ENCODE peak calls at places on chromosomes 6 and 20, in four cellular contexts. One of them, this sample, is unnamed.

GRCh38 chr6:12065321-12066140 is 53.4 kb downstream of the HIVEP1 start:
- DNase-seq in foreskin fibroblast: no peak
- DNase-seq in brain microvascular endothelial cell: no peak
- DNase-seq in MM.1S: no peak
- DNase-seq in this sample: peak

GRCh38 chr20:58184063-58184462 is 44.4 kb downstream of the ANKRD60 start:
- DNase-seq in foreskin fibroblast: no peak
- DNase-seq in brain microvascular endothelial cell: no peak
- DNase-seq in MM.1S: no peak
- DNase-seq in this sample: no peak

GRCh38 chr6:92460133-92460532 is 959.2 kb downstream of the EPHA7 start:
- DNase-seq in foreskin fibroblast: no peak
- DNase-seq in brain microvascular endothelial cell: no peak
- DNase-seq in MM.1S: no peak
- DNase-seq in this sample: no peak

GRCh38 chr6:89596484-89596883 is 42.1 kb downstream of the LYRM2 start:
- DNase-seq in foreskin fibroblast: no peak
- DNase-seq in brain microvascular endothelial cell: no peak
- DNase-seq in MM.1S: no peak
- DNase-seq in this sample: no peak

GRCh38 chr20:32574296-32575226 is 10.6 kb downstream of the NOL4L start:
- DNase-seq in foreskin fibroblast: peak
- DNase-seq in brain microvascular endothelial cell: peak
- DNase-seq in MM.1S: no peak
- DNase-seq in this sample: no peak

GRCh38 chr6:20129290-20130088 is 82.8 kb downstream of the MBOAT1 start:
- DNase-seq in foreskin fibroblast: no peak
- DNase-seq in brain microvascular endothelial cell: no peak
- DNase-seq in MM.1S: no peak
- DNase-seq in this sample: no peak

GRCh38 chr20:17557675-17558006 is 12.2 kb upstream of the DSTN start:
- DNase-seq in foreskin fibroblast: peak
- DNase-seq in brain microvascular endothelial cell: peak
- DNase-seq in MM.1S: no peak
- DNase-seq in this sample: no peak

GRCh38 chr6:161214722-161215121 is 59.1 kb downstream of the AGPAT4 start:
- DNase-seq in foreskin fibroblast: no peak
- DNase-seq in brain microvascular endothelial cell: no peak
- DNase-seq in MM.1S: no peak
- DNase-seq in this sample: no peak

GRCh38 chr6:17098538-17098937 is 3.3 kb upstream of the STMND1 start:
- DNase-seq in foreskin fibroblast: no peak
- DNase-seq in brain microvascular endothelial cell: peak
- DNase-seq in MM.1S: no peak
- DNase-seq in this sample: no peak

GRCh38 chr6:42404494-42404893 is 47.2 kb downstream of the TRERF1 start:
- DNase-seq in foreskin fibroblast: peak
- DNase-seq in brain microvascular endothelial cell: peak
- DNase-seq in MM.1S: no peak
- DNase-seq in this sample: no peak

GRCh38 chr6:116866281-116866871 is 10.7 kb upstream of the RFX6 start:
- DNase-seq in foreskin fibroblast: no peak
- DNase-seq in brain microvascular endothelial cell: no peak
- DNase-seq in MM.1S: peak
- DNase-seq in this sample: no peak

GRCh38 chr6:130494745-130495144 is 128.9 kb downstream of the TMEM200A start:
- DNase-seq in foreskin fibroblast: peak
- DNase-seq in brain microvascular endothelial cell: peak
- DNase-seq in MM.1S: no peak
- DNase-seq in this sample: no peak

GRCh38 chr6:8170754-8171153 is 68.4 kb upstream of the EEF1E1 start:
- DNase-seq in foreskin fibroblast: no peak
- DNase-seq in brain microvascular endothelial cell: no peak
- DNase-seq in MM.1S: no peak
- DNase-seq in this sample: no peak

GRCh38 chr6:149454405-149454848 is 30.4 kb downstream of the ZC3H12D start:
- DNase-seq in foreskin fibroblast: peak
- DNase-seq in brain microvascular endothelial cell: peak
- DNase-seq in MM.1S: no peak
- DNase-seq in this sample: no peak

GRCh38 chr20:62354031-62354808 is 12.9 kb downstream of the LAMA5 start:
- DNase-seq in foreskin fibroblast: no peak
- DNase-seq in brain microvascular endothelial cell: no peak
- DNase-seq in MM.1S: no peak
- DNase-seq in this sample: no peak
- TF ChIP-seq CTCF in foreskin fibroblast: no peak
- TF ChIP-seq CTCF in brain microvascular endothelial cell: no peak
- TF ChIP-seq CTCF in MM.1S: no peak
- TF ChIP-seq CTCF in this sample: no peak

GRCh38 chr20:38112249-38112942 is 52.7 kb downstream of the TGM2 start:
- DNase-seq in foreskin fibroblast: no peak
- DNase-seq in brain microvascular endothelial cell: no peak
- DNase-seq in MM.1S: no peak
- DNase-seq in this sample: no peak

GRCh38 chr20:38115205-38115604 is 49.9 kb downstream of the TGM2 start:
- DNase-seq in foreskin fibroblast: no peak
- DNase-seq in brain microvascular endothelial cell: no peak
- DNase-seq in MM.1S: no peak
- DNase-seq in this sample: no peak

GRCh38 chr20:38114353-38114791 is 50.7 kb downstream of the TGM2 start:
- DNase-seq in foreskin fibroblast: peak
- DNase-seq in brain microvascular endothelial cell: peak
- DNase-seq in MM.1S: no peak
- DNase-seq in this sample: no peak

GRCh38 chr20:38112943-38113294 is 52.2 kb downstream of the TGM2 start:
- DNase-seq in foreskin fibroblast: no peak
- DNase-seq in brain microvascular endothelial cell: no peak
- DNase-seq in MM.1S: no peak
- DNase-seq in this sample: no peak

DNA sequence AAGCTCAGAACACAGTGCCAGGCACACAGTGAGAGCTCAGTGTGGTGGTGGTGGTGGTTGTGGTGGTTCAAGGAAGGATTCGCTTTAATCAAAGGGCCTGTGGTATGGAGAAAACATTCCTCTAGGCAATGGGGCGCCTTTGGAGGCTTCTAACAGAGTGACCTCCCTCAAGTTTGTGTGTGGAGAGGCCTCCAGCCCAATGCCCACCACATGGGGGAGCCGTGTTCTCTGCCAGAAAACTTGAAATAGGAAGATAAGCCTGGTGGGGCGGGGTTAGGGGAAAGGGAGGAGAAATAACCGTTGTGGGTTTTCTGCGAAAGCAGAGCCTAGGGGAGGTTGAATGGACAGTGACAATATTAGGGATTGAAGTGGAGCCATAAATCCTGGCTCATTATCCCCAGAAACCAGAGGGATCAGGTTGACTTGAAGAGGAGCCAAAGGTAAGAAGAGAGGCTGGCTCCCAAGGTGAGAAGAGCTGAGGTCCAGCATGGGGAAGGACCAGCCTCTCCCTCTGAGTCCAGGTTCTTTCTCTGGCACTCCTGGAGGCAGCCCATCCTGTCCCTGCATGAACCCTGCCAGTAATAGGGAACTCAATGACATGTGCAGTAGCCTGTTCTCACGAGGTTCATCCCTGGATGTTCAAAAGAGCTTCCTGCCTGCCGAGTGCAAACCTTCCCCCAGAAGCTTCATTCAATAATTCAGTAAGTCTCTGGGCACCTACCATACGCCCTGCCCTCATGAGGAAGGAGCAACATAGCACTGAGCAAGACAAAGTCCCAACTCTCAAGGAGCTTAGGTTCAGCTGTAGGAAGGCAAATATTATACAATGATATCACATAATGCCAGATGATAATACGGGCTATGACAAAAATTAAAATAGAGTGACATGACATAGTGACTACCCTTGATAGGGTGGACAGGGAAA is 51.4 kb downstream of the TGM2 start:
- DNase-seq in foreskin fibroblast: no peak
- DNase-seq in brain microvascular endothelial cell: peak
- DNase-seq in MM.1S: peak
- DNase-seq in this sample: no peak
- TF ChIP-seq CTCF in foreskin fibroblast: peak
- TF ChIP-seq CTCF in brain microvascular endothelial cell: peak
- TF ChIP-seq CTCF in MM.1S: peak
- TF ChIP-seq CTCF in this sample: no peak

DNA sequence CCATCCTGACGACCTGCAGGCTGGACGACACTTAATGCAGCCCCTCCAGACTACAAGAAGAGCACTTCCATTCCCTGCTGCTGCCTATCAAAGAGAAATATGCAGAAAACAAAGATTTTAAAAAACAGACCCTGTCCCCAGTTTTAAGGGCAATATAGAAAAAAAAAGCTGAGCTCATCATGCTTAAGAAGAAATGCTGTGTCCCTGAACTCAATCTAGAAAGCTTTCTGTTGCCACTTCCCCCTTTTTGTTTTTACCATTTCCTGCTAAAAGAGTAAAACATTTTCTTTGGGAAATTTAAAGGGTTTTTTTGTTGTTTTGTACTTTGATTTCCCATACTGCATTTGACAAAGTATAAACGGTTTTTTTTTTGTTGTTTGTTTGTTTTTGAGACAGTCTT is 35.4 kb downstream of the ABHD12 start:
- DNase-seq in foreskin fibroblast: no peak
- DNase-seq in brain microvascular endothelial cell: no peak
- DNase-seq in MM.1S: no peak
- DNase-seq in this sample: no peak
- TF ChIP-seq CTCF in foreskin fibroblast: no peak
- TF ChIP-seq CTCF in brain microvascular endothelial cell: no peak
- TF ChIP-seq CTCF in MM.1S: no peak
- TF ChIP-seq CTCF in this sample: no peak

GRCh38 chr6:34347303-34347702 is 45.2 kb downstream of the NUDT3 start:
- DNase-seq in foreskin fibroblast: no peak
- DNase-seq in brain microvascular endothelial cell: no peak
- DNase-seq in MM.1S: no peak
- DNase-seq in this sample: no peak

GRCh38 chr6:34350100-34350936 is 42.2 kb downstream of the NUDT3 start:
- DNase-seq in foreskin fibroblast: no peak
- DNase-seq in brain microvascular endothelial cell: no peak
- DNase-seq in MM.1S: no peak
- DNase-seq in this sample: no peak

GRCh38 chr6:34349226-34349625 is 43.2 kb downstream of the NUDT3 start:
- DNase-seq in foreskin fibroblast: peak
- DNase-seq in brain microvascular endothelial cell: no peak
- DNase-seq in MM.1S: no peak
- DNase-seq in this sample: no peak

GRCh38 chr6:34352305-34352937 is 40.0 kb downstream of the NUDT3 start:
- DNase-seq in foreskin fibroblast: peak
- DNase-seq in brain microvascular endothelial cell: no peak
- DNase-seq in MM.1S: peak
- DNase-seq in this sample: no peak

GRCh38 chr6:34350937-34351217 is 41.6 kb downstream of the NUDT3 start:
- DNase-seq in foreskin fibroblast: no peak
- DNase-seq in brain microvascular endothelial cell: no peak
- DNase-seq in MM.1S: no peak
- DNase-seq in this sample: no peak
- TF ChIP-seq CTCF in foreskin fibroblast: no peak
- TF ChIP-seq CTCF in brain microvascular endothelial cell: no peak
- TF ChIP-seq CTCF in MM.1S: no peak
- TF ChIP-seq CTCF in this sample: no peak

GRCh38 chr20:20463933-20464374 is 96.0 kb downstream of the INSM1 start:
- DNase-seq in foreskin fibroblast: no peak
- DNase-seq in brain microvascular endothelial cell: no peak
- DNase-seq in MM.1S: no peak
- DNase-seq in this sample: no peak
- TF ChIP-seq CTCF in foreskin fibroblast: no peak
- TF ChIP-seq CTCF in brain microvascular endothelial cell: no peak
- TF ChIP-seq CTCF in MM.1S: no peak
- TF ChIP-seq CTCF in this sample: no peak

GRCh38 chr6:10507715-10508114 is 13.4 kb upstream of the GCNT2 start:
- DNase-seq in foreskin fibroblast: no peak
- DNase-seq in brain microvascular endothelial cell: no peak
- DNase-seq in MM.1S: no peak
- DNase-seq in this sample: no peak

GRCh38 chr6:10514049-10514780 is 6.9 kb upstream of the GCNT2 start:
- DNase-seq in foreskin fibroblast: no peak
- DNase-seq in brain microvascular endothelial cell: no peak
- DNase-seq in MM.1S: no peak
- DNase-seq in this sample: no peak

GRCh38 chr6:10513544-10513943 is 7.6 kb upstream of the GCNT2 start:
- DNase-seq in foreskin fibroblast: no peak
- DNase-seq in brain microvascular endothelial cell: no peak
- DNase-seq in MM.1S: no peak
- DNase-seq in this sample: no peak

GRCh38 chr6:10511477-10511876 is 9.7 kb upstream of the GCNT2 start:
- DNase-seq in foreskin fibroblast: no peak
- DNase-seq in brain microvascular endothelial cell: peak
- DNase-seq in MM.1S: no peak
- DNase-seq in this sample: no peak

GRCh38 chr6:10510592-10511367 is 10.4 kb upstream of the GCNT2 start:
- DNase-seq in foreskin fibroblast: peak
- DNase-seq in brain microvascular endothelial cell: peak
- DNase-seq in MM.1S: peak
- DNase-seq in this sample: peak
- TF ChIP-seq CTCF in foreskin fibroblast: peak
- TF ChIP-seq CTCF in brain microvascular endothelial cell: peak
- TF ChIP-seq CTCF in MM.1S: peak
- TF ChIP-seq CTCF in this sample: peak

DNA sequence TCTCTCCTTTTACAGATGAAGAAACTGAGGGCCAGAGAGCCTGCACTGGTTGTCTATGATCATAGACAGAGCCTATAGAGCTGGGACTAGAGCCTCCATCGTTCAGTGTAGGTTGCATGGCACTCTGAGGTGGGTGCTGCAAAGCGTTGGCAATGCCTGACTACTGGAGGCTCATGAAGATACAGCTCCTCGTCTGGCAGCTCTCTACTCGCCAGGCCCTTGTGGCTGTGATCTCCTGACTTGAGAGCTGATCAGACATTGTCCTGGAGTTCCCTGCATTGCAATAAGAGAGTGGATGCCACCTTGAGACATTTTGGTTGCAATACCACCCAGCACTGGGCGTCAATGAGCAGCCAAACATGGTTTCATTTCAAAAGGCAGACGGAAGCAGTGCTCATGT is 270.1 kb upstream of the ARID1B start:
- DNase-seq in foreskin fibroblast: no peak
- DNase-seq in brain microvascular endothelial cell: no peak
- DNase-seq in MM.1S: no peak
- DNase-seq in this sample: no peak
- TF ChIP-seq CTCF in foreskin fibroblast: no peak
- TF ChIP-seq CTCF in brain microvascular endothelial cell: no peak
- TF ChIP-seq CTCF in MM.1S: no peak
- TF ChIP-seq CTCF in this sample: no peak

GRCh38 chr6:82363368-82364086 is at the start of gene TPBG:
- DNase-seq in foreskin fibroblast: peak
- DNase-seq in brain microvascular endothelial cell: peak
- DNase-seq in MM.1S: peak
- DNase-seq in this sample: peak
- TF ChIP-seq CTCF in foreskin fibroblast: peak
- TF ChIP-seq CTCF in brain microvascular endothelial cell: peak
- TF ChIP-seq CTCF in MM.1S: peak
- TF ChIP-seq CTCF in this sample: no peak

GRCh38 chr6:105835373-105835772 is 250.8 kb upstream of the PRDM1 start:
- DNase-seq in foreskin fibroblast: no peak
- DNase-seq in brain microvascular endothelial cell: peak
- DNase-seq in MM.1S: no peak
- DNase-seq in this sample: no peak
- TF ChIP-seq CTCF in foreskin fibroblast: peak
- TF ChIP-seq CTCF in brain microvascular endothelial cell: peak
- TF ChIP-seq CTCF in MM.1S: peak
- TF ChIP-seq CTCF in this sample: peak

GRCh38 chr20:60172306-60172984 is 214.2 kb downstream of the CDH26 start:
- DNase-seq in foreskin fibroblast: no peak
- DNase-seq in brain microvascular endothelial cell: no peak
- DNase-seq in MM.1S: no peak
- DNase-seq in this sample: no peak

GRCh38 chr20:60177080-60177479 is 218.9 kb downstream of the CDH26 start:
- DNase-seq in foreskin fibroblast: no peak
- DNase-seq in brain microvascular endothelial cell: no peak
- DNase-seq in MM.1S: peak
- DNase-seq in this sample: no peak
- TF ChIP-seq CTCF in foreskin fibroblast: no peak
- TF ChIP-seq CTCF in brain microvascular endothelial cell: no peak
- TF ChIP-seq CTCF in MM.1S: no peak
- TF ChIP-seq CTCF in this sample: no peak